ENCODE peak calls at places on chromosomes 6 and 20, in five cellular contexts. U is HepG2, I is A549, A is K562, Y is H1. B is an unnamed sample.

GRCh38 chr6:47789553-47789952 is 7.7 kb downstream of the OPN5 start:
- DNase-seq in U (no peak), I (no peak), A (no peak), Y (no peak), B (no peak)

GRCh38 chr6:156876302-156876701 is 99.1 kb downstream of the ARID1B start:
- DNase-seq in U (no peak), I (no peak), A (peak; percentile 28), Y (peak; percentile 81), B (no peak)

GRCh38 chr6:111113731-111114438 is 26.6 kb downstream of the SLC16A10 start:
- DNase-seq in U (no peak), I (no peak), A (no peak), Y (no peak), B (peak; percentile 13)

GRCh38 chr20:45136911-45137310 is 12.6 kb upstream of the WFDC12 start:
- DNase-seq in U (no peak), I (no peak), A (no peak), Y (no peak), B (no peak)

GRCh38 chr20:38407321-38407720 is 27.8 kb downstream of the SNHG17 start:
- DNase-seq in U (no peak), I (no peak), A (no peak), Y (no peak), B (no peak)

GRCh38 chr6:3455121-3455489 is 1.7 kb downstream of the SLC22A23 start:
- DNase-seq in U (peak; percentile 45), I (no peak), A (no peak), Y (no peak), B (no peak)

GRCh38 chr6:131116755-131117360 is 18.4 kb upstream of the AKAP7 start:
- DNase-seq in U (peak; percentile 68), I (peak; percentile 29), A (peak; percentile 40), Y (no peak), B (peak; percentile 68)

GRCh38 chr20:7193681-7194080 is 426.2 kb downstream of the BMP2 start:
- DNase-seq in U (no peak), I (no peak), A (no peak), Y (no peak), B (no peak)

GRCh38 chr20:44348168-44348659 is 7.3 kb upstream of the HNF4A start:
- DNase-seq in U (no peak), I (no peak), A (no peak), Y (no peak), B (no peak)

GRCh38 chr6:14086701-14087100 is 30.9 kb upstream of the CD83 start:
- DNase-seq in U (no peak), I (no peak), A (no peak), Y (no peak), B (peak; percentile 36)

GRCh38 chr6:35757461-35758123 is 18.8 kb upstream of the CLPSL2 start:
- DNase-seq in U (peak; percentile 75), I (peak; percentile 46), A (peak; percentile 57), Y (no peak), B (peak; percentile 70)

GRCh38 chr20:63503524-63503923 is 4.6 kb upstream of the EEF1A2 start:
- DNase-seq in U (no peak), I (no peak), A (no peak), Y (no peak), B (no peak)

GRCh38 chr6:35081426-35081851 is 59.7 kb downstream of the TCP11 start:
- DNase-seq in U (no peak), I (no peak), A (no peak), Y (no peak), B (peak; percentile 95)

GRCh38 chr6:39855356-39855995 is 63.3 kb downstream of the DAAM2 start:
- DNase-seq in U (no peak), I (no peak), A (no peak), Y (no peak), B (no peak)

GRCh38 chr6:47419621-47420020 is 58.0 kb upstream of the CD2AP start:
- DNase-seq in U (peak; percentile 29), I (no peak), A (no peak), Y (no peak), B (no peak)

GRCh38 chr20:4053516-4053919 is 38.2 kb upstream of the RNF24 start:
- DNase-seq in U (no peak), I (no peak), A (no peak), Y (no peak), B (no peak)

GRCh38 chr6:31558631-31559500 is 11.5 kb downstream of the NFKBIL1 start:
- DNase-seq in U (no peak), I (no peak), A (peak; percentile 72), Y (no peak), B (peak; percentile 100)

GRCh38 chr6:7628915-7629314 is 38.9 kb downstream of the SNRNP48 start:
- DNase-seq in U (no peak), I (no peak), A (no peak), Y (no peak), B (no peak)

GRCh38 chr20:58889334-58890072 is 37.0 kb downstream of the GNAS start:
- DNase-seq in U (no peak), I (no peak), A (no peak), Y (no peak), B (peak; percentile 34)

GRCh38 chr6:144696610-144697376 is 411.7 kb downstream of the UTRN start:
- DNase-seq in U (no peak), I (no peak), A (no peak), Y (no peak), B (no peak)

GRCh38 chr6:110357696-110358535 is at the start of gene METTL24:
- DNase-seq in U (no peak), I (peak; percentile 5), A (no peak), Y (peak; percentile 72), B (peak; percentile 4)

GRCh38 chr20:47235853-47236638 is 120.5 kb downstream of the ZMYND8 start:
- DNase-seq in U (no peak), I (no peak), A (no peak), Y (no peak), B (no peak)

GRCh38 chr20:44154521-44155001 is 32.4 kb downstream of the JPH2 start:
- DNase-seq in U (no peak), I (no peak), A (no peak), Y (no peak), B (no peak)

GRCh38 chr20:44442298-44443070 is 33.2 kb upstream of the TTPAL start:
- DNase-seq in U (no peak), I (no peak), A (no peak), Y (no peak), B (peak; percentile 86)

GRCh38 chr6:160041608-160042007 is 72.7 kb downstream of the IGF2R start:
- DNase-seq in U (peak; percentile 22), I (no peak), A (no peak), Y (no peak), B (no peak)

GRCh38 chr6:157326979-157327378 is 3.7 kb upstream of the TMEM242 start:
- DNase-seq in U (peak; percentile 56), I (no peak), A (no peak), Y (no peak), B (no peak)

GRCh38 chr6:132830236-132830799 is 15.9 kb downstream of the RPS12 start:
- DNase-seq in U (peak; percentile 33), I (no peak), A (no peak), Y (no peak), B (peak; percentile 24)

GRCh38 chr6:155327326-155328073 is 13.2 kb upstream of the TFB1M start:
- DNase-seq in U (peak; percentile 86), I (peak; percentile 4), A (peak; percentile 49), Y (peak; percentile 63), B (peak; percentile 80)

DNA sequence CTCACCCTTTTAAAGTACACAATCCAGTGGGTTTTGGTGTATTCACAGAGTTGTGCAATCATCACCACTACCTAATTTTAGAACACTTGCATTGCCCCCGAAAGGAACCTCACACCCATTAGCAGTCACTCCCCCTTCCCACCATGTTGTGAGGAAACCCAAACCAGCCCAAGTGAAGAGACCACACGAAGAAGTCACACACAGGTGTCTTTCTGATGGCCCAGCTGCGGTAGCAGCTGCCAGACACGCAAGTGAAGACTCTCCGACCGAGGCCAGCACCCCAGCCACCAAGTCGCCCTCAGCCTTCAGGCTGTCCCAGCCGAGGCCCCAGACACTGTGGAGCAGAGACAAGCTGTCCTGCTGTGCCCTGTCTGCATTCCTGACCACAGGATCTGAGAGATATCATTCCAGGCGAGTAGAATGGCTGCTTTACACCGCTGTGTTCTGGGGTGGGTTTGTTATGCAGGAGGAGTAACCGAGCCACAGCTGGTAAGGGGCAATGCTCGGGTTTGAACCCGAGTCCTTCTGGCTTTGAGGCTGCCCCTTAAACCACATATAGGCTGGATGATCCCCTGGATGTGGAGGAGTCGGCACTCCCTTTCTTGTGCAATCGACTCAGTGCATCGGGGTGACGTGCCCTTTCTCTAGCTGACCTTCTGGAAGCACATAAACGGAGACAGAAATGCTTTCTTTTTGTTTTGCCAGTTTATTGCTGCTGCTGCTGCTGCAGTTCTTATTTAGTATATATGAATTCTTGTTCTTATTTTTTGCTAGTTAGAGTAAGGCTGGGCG is 59.0 kb upstream of the PTPN1 start:
- DNase-seq in U (peak; percentile 68), I (no peak), A (no peak), Y (peak; percentile 62), B (peak; percentile 91)
- H3K4me3 ChIP-seq in U (peak overlapping the region; percentile 78), I (no peak overlapping the region), A (no peak overlapping the region), Y (no peak overlapping the region), B (no peak overlapping the region)

DNA sequence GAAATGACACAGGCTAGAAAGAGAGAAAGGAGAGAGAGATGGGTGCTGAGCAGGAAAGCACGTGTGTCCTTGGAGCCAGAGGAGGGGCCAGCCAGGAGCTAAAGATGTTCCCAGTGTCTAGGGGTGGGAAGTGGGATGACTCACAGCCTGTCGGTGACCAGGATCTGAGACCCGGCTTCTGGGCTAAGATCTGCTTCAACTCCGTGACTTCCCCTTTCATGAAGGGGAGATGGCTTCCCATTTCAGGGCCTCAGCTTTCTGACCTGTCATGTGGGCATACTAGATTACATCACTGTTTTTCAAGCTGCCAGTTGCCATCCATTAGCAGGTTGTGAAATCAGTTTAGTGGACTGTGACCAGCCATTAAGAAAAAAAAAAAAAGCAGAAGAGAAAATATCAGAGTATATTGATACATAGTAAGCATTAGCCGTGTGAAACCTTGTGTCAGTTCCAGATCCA is 5.4 kb downstream of the TGM3 start:
- DNase-seq in U (peak; percentile 52), I (no peak), A (peak; percentile 29), Y (no peak), B (peak; percentile 99)
- TF ChIP-seq MAX in U (no peak), I (no peak), A (no peak), Y (no peak), B (peak; percentile 97)

GRCh38 chr6:128919831-128920230 is 36.9 kb downstream of the LAMA2 start:
- DNase-seq in U (no peak), I (no peak), A (no peak), Y (no peak), B (no peak)
- TF ChIP-seq POLR2A in U (no peak), I (no peak), A (no peak), Y (no peak), B (no peak)

DNA sequence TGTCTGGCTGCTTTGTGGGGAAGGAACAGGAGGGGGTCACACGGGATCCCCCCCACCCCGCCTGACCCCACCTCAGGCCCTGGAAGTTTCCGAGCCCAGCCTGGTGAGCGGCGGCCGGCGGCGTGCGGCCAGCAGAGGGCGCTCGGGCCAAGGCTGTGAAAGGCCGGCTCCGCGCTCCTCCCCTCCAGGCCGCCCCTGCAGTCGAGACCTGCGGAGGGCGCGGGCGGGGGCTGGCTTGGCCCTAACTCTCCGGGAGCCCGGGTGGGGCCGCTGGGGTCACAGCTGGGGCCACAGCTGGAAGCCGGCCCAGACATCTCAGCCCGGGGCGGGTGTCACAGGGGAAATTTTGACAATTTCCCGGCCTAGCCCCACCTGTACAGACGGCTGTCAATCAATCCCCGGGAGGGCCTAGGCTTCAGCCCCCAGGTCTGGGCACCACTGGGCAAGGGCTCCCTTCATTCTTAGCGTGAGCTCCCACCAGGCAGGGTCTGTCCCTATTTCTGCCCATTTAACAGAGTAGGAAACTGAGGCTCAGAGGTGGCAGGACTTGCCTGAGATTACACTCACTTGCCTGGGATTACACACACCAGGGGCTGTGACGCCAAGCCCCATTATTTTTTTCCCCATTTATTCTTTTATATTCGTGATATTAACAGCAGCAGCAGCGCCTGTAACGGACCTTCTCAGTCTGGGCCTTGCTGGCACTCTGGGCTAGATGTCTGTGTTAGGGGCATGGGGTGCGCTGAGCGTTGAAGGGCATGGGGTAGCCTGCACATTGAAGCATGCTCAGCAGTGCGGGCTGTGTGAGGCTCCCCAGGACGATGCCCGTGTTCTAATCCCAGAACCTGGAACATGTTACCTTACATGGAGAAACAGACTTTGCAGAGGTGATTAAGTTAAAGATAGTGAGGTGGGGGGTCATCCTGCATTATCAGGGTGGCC is 23.0 kb downstream of the ZBP1 start:
- DNase-seq in U (peak; percentile 43), I (peak; percentile 75), A (peak; percentile 93), Y (peak; percentile 92), B (peak; percentile 68)
- H3K4me3 ChIP-seq in U (peak overlapping the region; percentile 27), I (peak overlapping the region; percentile 34), A (no peak overlapping the region), Y (no peak overlapping the region), B (no peak overlapping the region)